ENCODE peak calls at places on chromosome 4, in six cellular contexts. One of them, this sample, is unnamed. For H3K36me3, the result is how much of the 10 kb centered on the place peaks cover.

GRCh38 chr4:176001171-176002006 is 64.3 kb upstream of the WDR17 start:
- DNase-seq in tibial nerve: no peak
- DNase-seq in tibial artery: no peak
- DNase-seq in upper lobe of right lung: peak
- DNase-seq in CD8-positive, alpha-beta T cell: no peak
- DNase-seq in astrocyte: peak
- DNase-seq in this sample: peak

GRCh38 chr4:177107288-177107901 is 202.3 kb upstream of the NEIL3 start:
- DNase-seq in upper lobe of right lung: no peak
- DNase-seq in tibial nerve: no peak
- DNase-seq in tibial artery: no peak
- DNase-seq in astrocyte: peak
- DNase-seq in CD8-positive, alpha-beta T cell: no peak
- DNase-seq in this sample: no peak

GRCh38 chr4:185542626-185543336 is 7.5 kb upstream of the PDLIM3 start:
- DNase-seq in tibial artery: peak
- DNase-seq in upper lobe of right lung: no peak
- DNase-seq in astrocyte: peak
- DNase-seq in tibial nerve: no peak
- DNase-seq in CD8-positive, alpha-beta T cell: no peak
- DNase-seq in this sample: no peak

GRCh38 chr4:76470064-76470463 is 35.0 kb downstream of the SHROOM3 start:
- DNase-seq in tibial artery: no peak
- DNase-seq in tibial nerve: no peak
- DNase-seq in CD8-positive, alpha-beta T cell: no peak
- DNase-seq in astrocyte: no peak
- DNase-seq in upper lobe of right lung: no peak
- DNase-seq in this sample: no peak

GRCh38 chr4:86661006-86661405 is 66.9 kb downstream of the PTPN13 start:
- DNase-seq in astrocyte: no peak
- DNase-seq in tibial artery: no peak
- DNase-seq in tibial nerve: no peak
- DNase-seq in CD8-positive, alpha-beta T cell: no peak
- DNase-seq in upper lobe of right lung: no peak
- DNase-seq in this sample: no peak

GRCh38 chr4:110643096-110643495 is 20.2 kb upstream of the PITX2 start:
- DNase-seq in CD8-positive, alpha-beta T cell: no peak
- DNase-seq in tibial artery: no peak
- DNase-seq in upper lobe of right lung: no peak
- DNase-seq in astrocyte: no peak
- DNase-seq in tibial nerve: no peak
- DNase-seq in this sample: no peak

GRCh38 chr4:153789741-153790651 is 1.1 kb upstream of the SFRP2 start:
- DNase-seq in CD8-positive, alpha-beta T cell: no peak
- DNase-seq in tibial nerve: no peak
- DNase-seq in tibial artery: no peak
- DNase-seq in upper lobe of right lung: no peak
- DNase-seq in astrocyte: no peak
- DNase-seq in this sample: no peak

GRCh38 chr4:17324431-17324830 is 187.5 kb downstream of the QDPR start:
- DNase-seq in tibial artery: no peak
- DNase-seq in astrocyte: peak
- DNase-seq in tibial nerve: peak
- DNase-seq in CD8-positive, alpha-beta T cell: peak
- DNase-seq in upper lobe of right lung: no peak
- DNase-seq in this sample: no peak

GRCh38 chr4:1658581-1658980 is 25.5 kb downstream of the FAM53A start:
- DNase-seq in astrocyte: no peak
- DNase-seq in tibial nerve: no peak
- DNase-seq in tibial artery: no peak
- DNase-seq in CD8-positive, alpha-beta T cell: no peak
- DNase-seq in upper lobe of right lung: no peak
- DNase-seq in this sample: no peak

GRCh38 chr4:112222219-112222955 is 9.2 kb upstream of the AP1AR start:
- DNase-seq in astrocyte: no peak
- DNase-seq in tibial nerve: no peak
- DNase-seq in tibial artery: no peak
- DNase-seq in CD8-positive, alpha-beta T cell: no peak
- DNase-seq in upper lobe of right lung: no peak
- DNase-seq in this sample: no peak

GRCh38 chr4:74308215-74308614 is at the start of gene EPGN:
- DNase-seq in upper lobe of right lung: no peak
- DNase-seq in astrocyte: no peak
- DNase-seq in CD8-positive, alpha-beta T cell: no peak
- DNase-seq in tibial nerve: no peak
- DNase-seq in tibial artery: no peak
- DNase-seq in this sample: no peak

GRCh38 chr4:73864365-73864764 is 4.8 kb upstream of the CXCL1 start:
- DNase-seq in upper lobe of right lung: no peak
- DNase-seq in astrocyte: no peak
- DNase-seq in tibial artery: no peak
- DNase-seq in tibial nerve: no peak
- DNase-seq in CD8-positive, alpha-beta T cell: no peak
- DNase-seq in this sample: no peak

GRCh38 chr4:23782778-23783455 is 106.9 kb downstream of the PPARGC1A start:
- DNase-seq in astrocyte: peak
- DNase-seq in CD8-positive, alpha-beta T cell: no peak
- DNase-seq in tibial artery: no peak
- DNase-seq in upper lobe of right lung: no peak
- DNase-seq in tibial nerve: no peak
- DNase-seq in this sample: no peak

GRCh38 chr4:26899991-26900390 is 39.4 kb downstream of the STIM2 start:
- DNase-seq in astrocyte: no peak
- DNase-seq in tibial artery: no peak
- DNase-seq in tibial nerve: no peak
- DNase-seq in upper lobe of right lung: no peak
- DNase-seq in CD8-positive, alpha-beta T cell: no peak
- DNase-seq in this sample: no peak

GRCh38 chr4:77453911-77454310 is 151.7 kb upstream of the CXCL13 start:
- DNase-seq in upper lobe of right lung: no peak
- DNase-seq in tibial nerve: no peak
- DNase-seq in tibial artery: no peak
- DNase-seq in CD8-positive, alpha-beta T cell: no peak
- DNase-seq in astrocyte: no peak
- DNase-seq in this sample: no peak

GRCh38 chr4:148881860-148882643 is 439.8 kb upstream of the NR3C2 start:
- DNase-seq in upper lobe of right lung: no peak
- DNase-seq in CD8-positive, alpha-beta T cell: no peak
- DNase-seq in tibial artery: no peak
- DNase-seq in astrocyte: no peak
- DNase-seq in tibial nerve: no peak
- DNase-seq in this sample: no peak

GRCh38 chr4:25810815-25811690 is 51.7 kb downstream of the SEL1L3 start:
- DNase-seq in upper lobe of right lung: no peak
- DNase-seq in tibial artery: no peak
- DNase-seq in astrocyte: peak
- DNase-seq in tibial nerve: no peak
- DNase-seq in CD8-positive, alpha-beta T cell: peak
- DNase-seq in this sample: no peak

GRCh38 chr4:5051210-5051691 is at the start of gene STK32B:
- DNase-seq in tibial artery: peak
- DNase-seq in tibial nerve: peak
- DNase-seq in upper lobe of right lung: peak
- DNase-seq in astrocyte: peak
- DNase-seq in CD8-positive, alpha-beta T cell: no peak
- DNase-seq in this sample: peak

GRCh38 chr4:28341784-28342183 is 1481.1 kb downstream of the STIM2 start:
- DNase-seq in tibial artery: no peak
- DNase-seq in astrocyte: no peak
- DNase-seq in CD8-positive, alpha-beta T cell: no peak
- DNase-seq in upper lobe of right lung: no peak
- DNase-seq in tibial nerve: no peak
- DNase-seq in this sample: no peak

GRCh38 chr4:179415842-179416223 is 1973.6 kb upstream of the AGA start:
- DNase-seq in tibial nerve: no peak
- DNase-seq in upper lobe of right lung: no peak
- DNase-seq in CD8-positive, alpha-beta T cell: no peak
- DNase-seq in astrocyte: peak
- DNase-seq in tibial artery: no peak
- DNase-seq in this sample: no peak

GRCh38 chr4:101835121-101835904 is 44.8 kb downstream of the BANK1 start:
- DNase-seq in upper lobe of right lung: no peak
- DNase-seq in tibial artery: no peak
- DNase-seq in astrocyte: peak
- DNase-seq in tibial nerve: peak
- DNase-seq in CD8-positive, alpha-beta T cell: no peak
- DNase-seq in this sample: no peak

GRCh38 chr4:73662709-73663546 is 42.7 kb upstream of the RASSF6 start:
- DNase-seq in astrocyte: peak
- DNase-seq in CD8-positive, alpha-beta T cell: no peak
- DNase-seq in tibial artery: no peak
- DNase-seq in upper lobe of right lung: no peak
- DNase-seq in tibial nerve: no peak
- DNase-seq in this sample: no peak

GRCh38 chr4:6192245-6192644 is 8.1 kb downstream of the JAKMIP1 start:
- DNase-seq in astrocyte: no peak
- DNase-seq in tibial nerve: no peak
- DNase-seq in upper lobe of right lung: no peak
- DNase-seq in CD8-positive, alpha-beta T cell: no peak
- DNase-seq in tibial artery: peak
- DNase-seq in this sample: no peak

GRCh38 chr4:129111919-129112318 is 16.0 kb downstream of the C4orf33 start:
- DNase-seq in astrocyte: no peak
- DNase-seq in CD8-positive, alpha-beta T cell: no peak
- DNase-seq in upper lobe of right lung: no peak
- DNase-seq in tibial nerve: no peak
- DNase-seq in tibial artery: no peak
- DNase-seq in this sample: no peak

GRCh38 chr4:136680271-136680670 is 852.0 kb downstream of the PCDH18 start:
- DNase-seq in CD8-positive, alpha-beta T cell: no peak
- DNase-seq in tibial nerve: no peak
- DNase-seq in upper lobe of right lung: no peak
- DNase-seq in tibial artery: no peak
- DNase-seq in astrocyte: no peak
- DNase-seq in this sample: no peak

GRCh38 chr4:40811886-40812857 is 62.4 kb downstream of the NSUN7 start:
- DNase-seq in astrocyte: peak
- DNase-seq in tibial nerve: no peak
- DNase-seq in CD8-positive, alpha-beta T cell: no peak
- DNase-seq in tibial artery: no peak
- DNase-seq in upper lobe of right lung: no peak
- DNase-seq in this sample: no peak

GRCh38 chr4:24603343-24603742 is 19.0 kb upstream of the DHX15 start:
- DNase-seq in astrocyte: no peak
- DNase-seq in CD8-positive, alpha-beta T cell: no peak
- DNase-seq in tibial nerve: no peak
- DNase-seq in upper lobe of right lung: no peak
- DNase-seq in tibial artery: no peak
- DNase-seq in this sample: no peak

GRCh38 chr4:8100696-8101095 is 57.9 kb downstream of the ABLIM2 start:
- DNase-seq in CD8-positive, alpha-beta T cell: no peak
- DNase-seq in tibial artery: no peak
- DNase-seq in astrocyte: no peak
- DNase-seq in tibial nerve: no peak
- DNase-seq in upper lobe of right lung: no peak
- DNase-seq in this sample: no peak

GRCh38 chr4:99591757-99592156 is 17.1 kb downstream of the MTTP start:
- DNase-seq in tibial artery: no peak
- DNase-seq in CD8-positive, alpha-beta T cell: no peak
- DNase-seq in upper lobe of right lung: no peak
- DNase-seq in tibial nerve: no peak
- DNase-seq in astrocyte: no peak
- DNase-seq in this sample: no peak

GRCh38 chr4:140049024-140049923 is 104.7 kb downstream of the MAML3 start:
- DNase-seq in tibial nerve: no peak
- DNase-seq in upper lobe of right lung: peak
- DNase-seq in astrocyte: peak
- DNase-seq in CD8-positive, alpha-beta T cell: peak
- DNase-seq in tibial artery: no peak
- DNase-seq in this sample: peak
- H3K4me3 ChIP-seq in tibial nerve: peak
- H3K4me3 ChIP-seq in upper lobe of right lung: peak
- H3K4me3 ChIP-seq in astrocyte: peak
- H3K4me3 ChIP-seq in CD8-positive, alpha-beta T cell: peak
- H3K4me3 ChIP-seq in tibial artery: peak
- H3K4me3 ChIP-seq in this sample: no peak

DNA sequence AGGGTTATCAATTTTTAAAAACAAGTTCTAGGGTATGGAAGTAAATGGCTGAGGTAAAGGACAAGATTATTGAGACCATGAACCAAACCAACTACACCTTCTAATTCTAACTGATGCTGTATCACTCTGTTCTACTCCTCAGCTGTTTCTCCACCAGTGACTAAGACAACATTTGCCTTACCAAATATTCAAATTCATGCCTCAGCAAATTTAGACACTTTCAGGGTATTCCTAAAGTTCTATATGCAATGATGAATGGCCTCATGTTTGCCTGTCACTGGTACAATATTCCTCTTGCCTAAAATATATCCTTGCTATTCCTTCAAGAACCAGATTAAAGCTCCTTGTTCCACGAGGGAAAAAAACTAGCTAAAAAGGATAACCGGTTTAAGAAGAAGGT is 5.0 kb downstream of the RPL9 start:
- DNase-seq in tibial nerve: no peak
- DNase-seq in CD8-positive, alpha-beta T cell: no peak
- DNase-seq in upper lobe of right lung: no peak
- DNase-seq in astrocyte: no peak
- DNase-seq in tibial artery: no peak
- DNase-seq in this sample: no peak
- H3K36me3 ChIP-seq in tibial nerve: half or more
- H3K36me3 ChIP-seq in CD8-positive, alpha-beta T cell: under half
- H3K36me3 ChIP-seq in upper lobe of right lung: half or more
- H3K36me3 ChIP-seq in astrocyte: half or more
- H3K36me3 ChIP-seq in tibial artery: half or more
- H3K36me3 ChIP-seq in this sample: under half

GRCh38 chr4:60089546-60090273 is 1110.4 kb upstream of the ADGRL3 start:
- DNase-seq in tibial nerve: no peak
- DNase-seq in astrocyte: no peak
- DNase-seq in CD8-positive, alpha-beta T cell: no peak
- DNase-seq in tibial artery: no peak
- DNase-seq in upper lobe of right lung: no peak
- DNase-seq in this sample: no peak
- H3K4me3 ChIP-seq in tibial nerve: no peak
- H3K4me3 ChIP-seq in astrocyte: no peak
- H3K4me3 ChIP-seq in CD8-positive, alpha-beta T cell: no peak
- H3K4me3 ChIP-seq in tibial artery: no peak
- H3K4me3 ChIP-seq in upper lobe of right lung: no peak
- H3K4me3 ChIP-seq in this sample: no peak

GRCh38 chr4:118753685-118754084 is 68.5 kb downstream of the METTL14 start:
- DNase-seq in astrocyte: no peak
- DNase-seq in CD8-positive, alpha-beta T cell: no peak
- DNase-seq in upper lobe of right lung: no peak
- DNase-seq in tibial artery: no peak
- DNase-seq in tibial nerve: no peak
- DNase-seq in this sample: no peak
- H3K36me3 ChIP-seq in astrocyte: half or more
- H3K36me3 ChIP-seq in CD8-positive, alpha-beta T cell: under half
- H3K36me3 ChIP-seq in upper lobe of right lung: half or more
- H3K36me3 ChIP-seq in tibial artery: under half
- H3K36me3 ChIP-seq in tibial nerve: under half
- H3K36me3 ChIP-seq in this sample: under half

DNA sequence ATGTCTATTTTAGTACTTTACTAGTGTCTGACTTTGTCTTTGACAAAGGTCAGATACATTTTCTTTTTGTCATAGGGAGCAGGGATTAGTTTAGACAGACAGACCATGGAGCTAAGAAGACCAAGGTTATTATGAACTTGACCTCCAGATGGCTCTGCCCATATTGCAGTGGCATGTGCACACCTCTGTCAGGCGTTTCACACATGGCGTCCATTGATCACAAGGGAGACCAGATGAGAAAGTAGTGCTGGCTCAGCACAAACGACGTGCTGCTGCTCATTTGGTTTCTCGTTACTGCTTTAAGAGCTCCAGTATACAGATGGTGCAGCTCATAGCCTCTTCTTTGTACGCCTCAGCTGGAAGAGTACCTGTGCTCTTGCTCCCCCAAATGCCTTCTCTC is 56.3 kb upstream of the HPSE start:
- DNase-seq in upper lobe of right lung: no peak
- DNase-seq in tibial artery: no peak
- DNase-seq in CD8-positive, alpha-beta T cell: no peak
- DNase-seq in astrocyte: no peak
- DNase-seq in tibial nerve: no peak
- DNase-seq in this sample: no peak
- H3K4me3 ChIP-seq in upper lobe of right lung: no peak
- H3K4me3 ChIP-seq in tibial artery: no peak
- H3K4me3 ChIP-seq in CD8-positive, alpha-beta T cell: no peak
- H3K4me3 ChIP-seq in astrocyte: no peak
- H3K4me3 ChIP-seq in tibial nerve: no peak
- H3K4me3 ChIP-seq in this sample: no peak

This sample was measured in GM06990.